ENCODE peak calls at places on chromosomes 7 and 10, in six cellular contexts. One of them, this sample, is unnamed.
A peak's percentile ranks its signal among the peaks of the same experiment; 100 is the strongest.

GRCh38 chr10:78433722-78434535 is 400.3 kb downstream of the RPS24 start:
- DNase-seq in mesothelial cell of epicardium: no peak
- DNase-seq in astrocyte of the cerebellum: no peak
- DNase-seq in fibroblast of lung: no peak
- DNase-seq in sigmoid colon: peak; percentile 55
- DNase-seq in AG10803: no peak
- DNase-seq in this sample: no peak

GRCh38 chr7:150828384-150828783 is 23.9 kb upstream of the AOC1 start:
- DNase-seq in mesothelial cell of epicardium: no peak
- DNase-seq in astrocyte of the cerebellum: no peak
- DNase-seq in fibroblast of lung: no peak
- DNase-seq in sigmoid colon: no peak
- DNase-seq in AG10803: no peak
- DNase-seq in this sample: no peak

GRCh38 chr10:132391372-132392020 is 5.5 kb upstream of the PWWP2B start:
- DNase-seq in mesothelial cell of epicardium: no peak
- DNase-seq in astrocyte of the cerebellum: no peak
- DNase-seq in fibroblast of lung: no peak
- DNase-seq in sigmoid colon: peak; percentile 42
- DNase-seq in AG10803: no peak
- DNase-seq in this sample: no peak

GRCh38 chr10:110642980-110643655 is 1.0 kb upstream of the RBM20 start:
- DNase-seq in mesothelial cell of epicardium: peak; percentile 45
- DNase-seq in astrocyte of the cerebellum: no peak
- DNase-seq in fibroblast of lung: peak; percentile 31
- DNase-seq in sigmoid colon: no peak
- DNase-seq in AG10803: no peak
- DNase-seq in this sample: no peak

GRCh38 chr7:104998040-104998752 is 15.8 kb upstream of the KMT2E start:
- DNase-seq in mesothelial cell of epicardium: no peak
- DNase-seq in astrocyte of the cerebellum: no peak
- DNase-seq in fibroblast of lung: no peak
- DNase-seq in sigmoid colon: no peak
- DNase-seq in AG10803: no peak
- DNase-seq in this sample: no peak

GRCh38 chr10:5683065-5683464 is 1.6 kb upstream of the TASOR2 start:
- DNase-seq in mesothelial cell of epicardium: no peak
- DNase-seq in astrocyte of the cerebellum: no peak
- DNase-seq in fibroblast of lung: no peak
- DNase-seq in sigmoid colon: no peak
- DNase-seq in AG10803: no peak
- DNase-seq in this sample: no peak

GRCh38 chr7:86257894-86258293 is 385.8 kb upstream of the GRM3 start:
- DNase-seq in mesothelial cell of epicardium: no peak
- DNase-seq in astrocyte of the cerebellum: no peak
- DNase-seq in fibroblast of lung: no peak
- DNase-seq in sigmoid colon: no peak
- DNase-seq in AG10803: no peak
- DNase-seq in this sample: no peak

GRCh38 chr7:26279405-26279804 is 12.3 kb upstream of the SNX10 start:
- DNase-seq in mesothelial cell of epicardium: no peak
- DNase-seq in astrocyte of the cerebellum: no peak
- DNase-seq in fibroblast of lung: no peak
- DNase-seq in sigmoid colon: no peak
- DNase-seq in AG10803: peak; percentile 20
- DNase-seq in this sample: no peak

GRCh38 chr10:124557648-124558338 is 96.2 kb downstream of the LHPP start:
- DNase-seq in mesothelial cell of epicardium: no peak
- DNase-seq in astrocyte of the cerebellum: no peak
- DNase-seq in fibroblast of lung: no peak
- DNase-seq in sigmoid colon: no peak
- DNase-seq in AG10803: no peak
- DNase-seq in this sample: no peak

GRCh38 chr7:17134786-17135185 is 163.7 kb upstream of the AHR start:
- DNase-seq in mesothelial cell of epicardium: no peak
- DNase-seq in astrocyte of the cerebellum: no peak
- DNase-seq in fibroblast of lung: no peak
- DNase-seq in sigmoid colon: no peak
- DNase-seq in AG10803: no peak
- DNase-seq in this sample: no peak

GRCh38 chr7:154242709-154243108 is 190.5 kb downstream of the DPP6 start:
- DNase-seq in mesothelial cell of epicardium: no peak
- DNase-seq in astrocyte of the cerebellum: no peak
- DNase-seq in fibroblast of lung: no peak
- DNase-seq in sigmoid colon: no peak
- DNase-seq in AG10803: no peak
- DNase-seq in this sample: no peak

GRCh38 chr7:13179775-13180448 is 492.5 kb downstream of the ARL4A start:
- DNase-seq in mesothelial cell of epicardium: no peak
- DNase-seq in astrocyte of the cerebellum: no peak
- DNase-seq in fibroblast of lung: peak; percentile 11
- DNase-seq in sigmoid colon: no peak
- DNase-seq in AG10803: peak; percentile 15
- DNase-seq in this sample: no peak

GRCh38 chr10:484925-485661 is 204.4 kb downstream of the DIP2C start:
- DNase-seq in mesothelial cell of epicardium: peak; percentile 28
- DNase-seq in astrocyte of the cerebellum: no peak
- DNase-seq in fibroblast of lung: no peak
- DNase-seq in sigmoid colon: no peak
- DNase-seq in AG10803: no peak
- DNase-seq in this sample: no peak

GRCh38 chr10:130495891-130496642 is 359.9 kb downstream of the GLRX3 start:
- DNase-seq in mesothelial cell of epicardium: no peak
- DNase-seq in astrocyte of the cerebellum: no peak
- DNase-seq in fibroblast of lung: peak; percentile 1
- DNase-seq in sigmoid colon: no peak
- DNase-seq in AG10803: peak; percentile 1
- DNase-seq in this sample: no peak

GRCh38 chr10:23095966-23096813 is 811 bp downstream of the MSRB2 start:
- DNase-seq in mesothelial cell of epicardium: peak; percentile 53
- DNase-seq in astrocyte of the cerebellum: peak; percentile 27
- DNase-seq in fibroblast of lung: peak; percentile 64
- DNase-seq in sigmoid colon: peak; percentile 83
- DNase-seq in AG10803: peak; percentile 71
- DNase-seq in this sample: no peak

GRCh38 chr7:31172071-31172470 is 120.0 kb downstream of the ADCYAP1R1 start:
- DNase-seq in mesothelial cell of epicardium: no peak
- DNase-seq in astrocyte of the cerebellum: no peak
- DNase-seq in fibroblast of lung: no peak
- DNase-seq in sigmoid colon: no peak
- DNase-seq in AG10803: no peak
- DNase-seq in this sample: no peak

GRCh38 chr7:91946549-91946948 is 5.9 kb downstream of the AKAP9 start:
- DNase-seq in mesothelial cell of epicardium: no peak
- DNase-seq in astrocyte of the cerebellum: no peak
- DNase-seq in fibroblast of lung: no peak
- DNase-seq in sigmoid colon: no peak
- DNase-seq in AG10803: no peak
- DNase-seq in this sample: no peak
- TF ChIP-seq CTCF in mesothelial cell of epicardium: no peak
- TF ChIP-seq CTCF in astrocyte of the cerebellum: no peak
- TF ChIP-seq CTCF in fibroblast of lung: no peak
- TF ChIP-seq CTCF in sigmoid colon: no peak
- TF ChIP-seq CTCF in AG10803: no peak
- TF ChIP-seq CTCF in this sample: no peak

GRCh38 chr7:158194365-158194900 is 393.2 kb downstream of the PTPRN2 start:
- DNase-seq in mesothelial cell of epicardium: no peak
- DNase-seq in astrocyte of the cerebellum: no peak
- DNase-seq in fibroblast of lung: no peak
- DNase-seq in sigmoid colon: no peak
- DNase-seq in AG10803: no peak
- DNase-seq in this sample: no peak
- TF ChIP-seq CTCF in mesothelial cell of epicardium: no peak
- TF ChIP-seq CTCF in astrocyte of the cerebellum: no peak
- TF ChIP-seq CTCF in fibroblast of lung: no peak
- TF ChIP-seq CTCF in sigmoid colon: no peak
- TF ChIP-seq CTCF in AG10803: no peak
- TF ChIP-seq CTCF in this sample: no peak

GRCh38 chr7:128056901-128057300 is 25.7 kb upstream of the LRRC4 start:
- DNase-seq in mesothelial cell of epicardium: no peak
- DNase-seq in astrocyte of the cerebellum: peak; percentile 83
- DNase-seq in fibroblast of lung: peak; percentile 96
- DNase-seq in sigmoid colon: no peak
- DNase-seq in AG10803: peak; percentile 85
- DNase-seq in this sample: peak; percentile 54

GRCh38 chr7:128053991-128054390 is 22.8 kb upstream of the LRRC4 start:
- DNase-seq in mesothelial cell of epicardium: no peak
- DNase-seq in astrocyte of the cerebellum: no peak
- DNase-seq in fibroblast of lung: no peak
- DNase-seq in sigmoid colon: no peak
- DNase-seq in AG10803: no peak
- DNase-seq in this sample: no peak

GRCh38 chr7:128053023-128053422 is 21.8 kb upstream of the LRRC4 start:
- DNase-seq in mesothelial cell of epicardium: no peak
- DNase-seq in astrocyte of the cerebellum: no peak
- DNase-seq in fibroblast of lung: peak; percentile 15
- DNase-seq in sigmoid colon: no peak
- DNase-seq in AG10803: peak; percentile 34
- DNase-seq in this sample: no peak

GRCh38 chr7:128057909-128058308 is 26.7 kb upstream of the LRRC4 start:
- DNase-seq in mesothelial cell of epicardium: no peak
- DNase-seq in astrocyte of the cerebellum: no peak
- DNase-seq in fibroblast of lung: no peak
- DNase-seq in sigmoid colon: no peak
- DNase-seq in AG10803: no peak
- DNase-seq in this sample: no peak

GRCh38 chr7:128055668-128056067 is 24.4 kb upstream of the LRRC4 start:
- DNase-seq in mesothelial cell of epicardium: no peak
- DNase-seq in astrocyte of the cerebellum: no peak
- DNase-seq in fibroblast of lung: peak; percentile 31
- DNase-seq in sigmoid colon: no peak
- DNase-seq in AG10803: peak; percentile 62
- DNase-seq in this sample: no peak
- TF ChIP-seq CTCF in mesothelial cell of epicardium: no peak
- TF ChIP-seq CTCF in astrocyte of the cerebellum: no peak
- TF ChIP-seq CTCF in fibroblast of lung: no peak
- TF ChIP-seq CTCF in sigmoid colon: no peak
- TF ChIP-seq CTCF in AG10803: no peak
- TF ChIP-seq CTCF in this sample: no peak

GRCh38 chr10:11880169-11881027 is 57.2 kb downstream of the PROSER2 start:
- DNase-seq in mesothelial cell of epicardium: no peak
- DNase-seq in astrocyte of the cerebellum: no peak
- DNase-seq in fibroblast of lung: no peak
- DNase-seq in sigmoid colon: no peak
- DNase-seq in AG10803: no peak
- DNase-seq in this sample: no peak

GRCh38 chr10:11882646-11883375 is 59.7 kb downstream of the PROSER2 start:
- DNase-seq in mesothelial cell of epicardium: no peak
- DNase-seq in astrocyte of the cerebellum: no peak
- DNase-seq in fibroblast of lung: no peak
- DNase-seq in sigmoid colon: peak; percentile 4
- DNase-seq in AG10803: no peak
- DNase-seq in this sample: no peak

GRCh38 chr10:11881028-11881476 is 57.9 kb downstream of the PROSER2 start:
- DNase-seq in mesothelial cell of epicardium: no peak
- DNase-seq in astrocyte of the cerebellum: no peak
- DNase-seq in fibroblast of lung: no peak
- DNase-seq in sigmoid colon: no peak
- DNase-seq in AG10803: no peak
- DNase-seq in this sample: no peak

GRCh38 chr10:11879387-11880168 is 56.4 kb downstream of the PROSER2 start:
- DNase-seq in mesothelial cell of epicardium: no peak
- DNase-seq in astrocyte of the cerebellum: no peak
- DNase-seq in fibroblast of lung: no peak
- DNase-seq in sigmoid colon: peak; percentile 58
- DNase-seq in AG10803: no peak
- DNase-seq in this sample: no peak

GRCh38 chr10:11881477-11882417 is 58.6 kb downstream of the PROSER2 start:
- DNase-seq in mesothelial cell of epicardium: no peak
- DNase-seq in astrocyte of the cerebellum: no peak
- DNase-seq in fibroblast of lung: peak; percentile 17
- DNase-seq in sigmoid colon: no peak
- DNase-seq in AG10803: peak; percentile 25
- DNase-seq in this sample: no peak
- TF ChIP-seq CTCF in mesothelial cell of epicardium: no peak
- TF ChIP-seq CTCF in astrocyte of the cerebellum: no peak
- TF ChIP-seq CTCF in fibroblast of lung: no peak
- TF ChIP-seq CTCF in sigmoid colon: no peak
- TF ChIP-seq CTCF in AG10803: no peak
- TF ChIP-seq CTCF in this sample: no peak

GRCh38 chr10:117351558-117351957 is 23.7 kb downstream of the PDZD8 start:
- DNase-seq in mesothelial cell of epicardium: no peak
- DNase-seq in astrocyte of the cerebellum: no peak
- DNase-seq in fibroblast of lung: no peak
- DNase-seq in sigmoid colon: no peak
- DNase-seq in AG10803: no peak
- DNase-seq in this sample: no peak

GRCh38 chr10:117355064-117355463 is 20.2 kb downstream of the PDZD8 start:
- DNase-seq in mesothelial cell of epicardium: no peak
- DNase-seq in astrocyte of the cerebellum: no peak
- DNase-seq in fibroblast of lung: no peak
- DNase-seq in sigmoid colon: no peak
- DNase-seq in AG10803: no peak
- DNase-seq in this sample: no peak

GRCh38 chr10:117350905-117351304 is 24.3 kb downstream of the PDZD8 start:
- DNase-seq in mesothelial cell of epicardium: no peak
- DNase-seq in astrocyte of the cerebellum: no peak
- DNase-seq in fibroblast of lung: no peak
- DNase-seq in sigmoid colon: no peak
- DNase-seq in AG10803: no peak
- DNase-seq in this sample: no peak

GRCh38 chr10:117352724-117353123 is 22.5 kb downstream of the PDZD8 start:
- DNase-seq in mesothelial cell of epicardium: no peak
- DNase-seq in astrocyte of the cerebellum: no peak
- DNase-seq in fibroblast of lung: no peak
- DNase-seq in sigmoid colon: no peak
- DNase-seq in AG10803: no peak
- DNase-seq in this sample: no peak

GRCh38 chr10:117353700-117354099 is 21.5 kb downstream of the PDZD8 start:
- DNase-seq in mesothelial cell of epicardium: no peak
- DNase-seq in astrocyte of the cerebellum: no peak
- DNase-seq in fibroblast of lung: no peak
- DNase-seq in sigmoid colon: no peak
- DNase-seq in AG10803: no peak
- DNase-seq in this sample: no peak
- TF ChIP-seq CTCF in mesothelial cell of epicardium: no peak
- TF ChIP-seq CTCF in astrocyte of the cerebellum: no peak
- TF ChIP-seq CTCF in fibroblast of lung: no peak
- TF ChIP-seq CTCF in sigmoid colon: no peak
- TF ChIP-seq CTCF in AG10803: no peak
- TF ChIP-seq CTCF in this sample: no peak

DNA sequence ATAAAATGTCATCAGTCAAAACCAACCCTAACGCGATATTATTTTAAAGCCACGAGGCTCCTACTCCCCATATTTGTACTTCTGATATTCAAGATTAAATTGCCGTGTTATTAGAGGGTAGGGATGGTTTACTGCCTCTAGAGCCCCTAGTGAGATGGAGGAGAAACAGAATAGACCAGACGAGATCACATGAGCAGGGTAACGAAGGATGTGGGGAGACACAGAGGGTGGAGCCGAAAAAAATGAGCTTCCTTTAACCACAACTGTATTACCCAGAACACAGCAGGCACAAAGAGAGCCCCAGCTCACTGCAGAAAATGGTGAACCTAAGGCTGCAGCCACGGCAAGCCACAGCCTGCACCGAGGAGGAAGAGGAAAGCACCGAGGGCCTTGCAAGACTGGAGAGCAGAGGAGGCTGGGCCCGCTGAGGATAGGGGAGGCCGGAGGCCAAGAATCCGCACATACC is 14.3 kb downstream of the ZC3HAV1 start:
- DNase-seq in mesothelial cell of epicardium: no peak
- DNase-seq in astrocyte of the cerebellum: no peak
- DNase-seq in fibroblast of lung: no peak
- DNase-seq in sigmoid colon: no peak
- DNase-seq in AG10803: no peak
- DNase-seq in this sample: no peak
- TF ChIP-seq CTCF in mesothelial cell of epicardium: no peak
- TF ChIP-seq CTCF in astrocyte of the cerebellum: no peak
- TF ChIP-seq CTCF in fibroblast of lung: no peak
- TF ChIP-seq CTCF in sigmoid colon: no peak
- TF ChIP-seq CTCF in AG10803: no peak
- TF ChIP-seq CTCF in this sample: no peak

This sample was measured in AG04450.